ENCODE peak calls at places on chromosomes 3 and 15, in six cellular contexts. One of them, this sample, is unnamed.

GRCh38 chr15:90006217-90007088 is 5.3 kb downstream of the ZNF710 start:
- DNase-seq in SJSA1: no peak
- DNase-seq in RWPE2: peak
- DNase-seq in HL-60: no peak
- DNase-seq in GM12865: peak
- DNase-seq in aorta: no peak
- DNase-seq in this sample: no peak

GRCh38 chr3:152607179-152607578 is 227.8 kb upstream of the P2RY1 start:
- DNase-seq in RWPE2: no peak
- DNase-seq in aorta: no peak
- DNase-seq in SJSA1: no peak
- DNase-seq in GM12865: no peak
- DNase-seq in HL-60: no peak
- DNase-seq in this sample: no peak

GRCh38 chr3:172106989-172107388 is 67.6 kb downstream of the FNDC3B start:
- DNase-seq in RWPE2: no peak
- DNase-seq in GM12865: peak
- DNase-seq in SJSA1: peak
- DNase-seq in aorta: peak
- DNase-seq in HL-60: peak
- DNase-seq in this sample: peak

GRCh38 chr3:184562875-184563568 is 1.4 kb downstream of the EPHB3 start:
- DNase-seq in SJSA1: no peak
- DNase-seq in GM12865: no peak
- DNase-seq in HL-60: no peak
- DNase-seq in aorta: peak
- DNase-seq in RWPE2: no peak
- DNase-seq in this sample: no peak

GRCh38 chr3:128867200-128868125 is 12.0 kb upstream of the ACAD9 start:
- DNase-seq in aorta: no peak
- DNase-seq in SJSA1: no peak
- DNase-seq in HL-60: peak
- DNase-seq in GM12865: no peak
- DNase-seq in RWPE2: no peak
- DNase-seq in this sample: peak

GRCh38 chr3:105365536-105366301 is 990 bp upstream of the ALCAM start:
- DNase-seq in SJSA1: peak
- DNase-seq in GM12865: peak
- DNase-seq in RWPE2: no peak
- DNase-seq in aorta: no peak
- DNase-seq in HL-60: no peak
- DNase-seq in this sample: peak

GRCh38 chr15:84953136-84953535 is 28.5 kb upstream of the PDE8A start:
- DNase-seq in SJSA1: no peak
- DNase-seq in HL-60: no peak
- DNase-seq in aorta: no peak
- DNase-seq in GM12865: no peak
- DNase-seq in RWPE2: no peak
- DNase-seq in this sample: peak

GRCh38 chr3:10397879-10398278 is 77.0 kb upstream of the SEC13 start:
- DNase-seq in aorta: no peak
- DNase-seq in RWPE2: no peak
- DNase-seq in SJSA1: no peak
- DNase-seq in GM12865: no peak
- DNase-seq in HL-60: no peak
- DNase-seq in this sample: no peak

GRCh38 chr15:33243869-33244268 is 49.4 kb upstream of the FMN1 start:
- DNase-seq in GM12865: no peak
- DNase-seq in aorta: no peak
- DNase-seq in HL-60: no peak
- DNase-seq in RWPE2: no peak
- DNase-seq in SJSA1: peak
- DNase-seq in this sample: peak

GRCh38 chr3:58683001-58683845 is 16.6 kb upstream of the FAM3D start:
- DNase-seq in aorta: no peak
- DNase-seq in HL-60: no peak
- DNase-seq in RWPE2: no peak
- DNase-seq in SJSA1: no peak
- DNase-seq in GM12865: peak
- DNase-seq in this sample: peak

GRCh38 chr15:25176991-25177954 is 222.5 kb downstream of the SNRPN start:
- DNase-seq in RWPE2: peak
- DNase-seq in aorta: peak
- DNase-seq in SJSA1: no peak
- DNase-seq in HL-60: no peak
- DNase-seq in GM12865: no peak
- DNase-seq in this sample: no peak

GRCh38 chr3:5162102-5162501 is 25.4 kb upstream of the EDEM1 start:
- DNase-seq in aorta: no peak
- DNase-seq in GM12865: no peak
- DNase-seq in RWPE2: no peak
- DNase-seq in HL-60: no peak
- DNase-seq in SJSA1: peak
- DNase-seq in this sample: peak

GRCh38 chr3:54146383-54147239 is 24.3 kb downstream of the CACNA2D3 start:
- DNase-seq in SJSA1: peak
- DNase-seq in aorta: peak
- DNase-seq in RWPE2: no peak
- DNase-seq in HL-60: no peak
- DNase-seq in GM12865: peak
- DNase-seq in this sample: no peak

GRCh38 chr3:71050521-71051258 is 532.8 kb downstream of the FOXP1 start:
- DNase-seq in RWPE2: no peak
- DNase-seq in aorta: no peak
- DNase-seq in HL-60: no peak
- DNase-seq in GM12865: no peak
- DNase-seq in SJSA1: peak
- DNase-seq in this sample: peak
- H3K4me3 ChIP-seq in RWPE2: no peak
- H3K4me3 ChIP-seq in aorta: no peak
- H3K4me3 ChIP-seq in HL-60: no peak
- H3K4me3 ChIP-seq in GM12865: no peak
- H3K4me3 ChIP-seq in SJSA1: no peak
- H3K4me3 ChIP-seq in this sample: no peak

GRCh38 chr3:12430086-12430485 is 54.2 kb upstream of the TSEN2 start:
- DNase-seq in GM12865: no peak
- DNase-seq in RWPE2: no peak
- DNase-seq in HL-60: no peak
- DNase-seq in SJSA1: no peak
- DNase-seq in aorta: no peak
- DNase-seq in this sample: no peak

GRCh38 chr3:12424635-12425319 is 59.5 kb upstream of the TSEN2 start:
- DNase-seq in aorta: no peak
- DNase-seq in GM12865: no peak
- DNase-seq in SJSA1: no peak
- DNase-seq in RWPE2: no peak
- DNase-seq in HL-60: no peak
- DNase-seq in this sample: no peak

GRCh38 chr3:12425850-12426579 is 58.3 kb upstream of the TSEN2 start:
- DNase-seq in HL-60: no peak
- DNase-seq in aorta: no peak
- DNase-seq in SJSA1: no peak
- DNase-seq in RWPE2: no peak
- DNase-seq in GM12865: no peak
- DNase-seq in this sample: no peak

GRCh38 chr3:12428131-12428530 is 56.1 kb upstream of the TSEN2 start:
- DNase-seq in aorta: no peak
- DNase-seq in GM12865: no peak
- DNase-seq in SJSA1: no peak
- DNase-seq in HL-60: no peak
- DNase-seq in RWPE2: no peak
- DNase-seq in this sample: no peak

GRCh38 chr3:12427551-12427950 is 56.7 kb upstream of the TSEN2 start:
- DNase-seq in RWPE2: no peak
- DNase-seq in GM12865: no peak
- DNase-seq in aorta: no peak
- DNase-seq in SJSA1: no peak
- DNase-seq in HL-60: no peak
- DNase-seq in this sample: no peak
- H3K4me3 ChIP-seq in RWPE2: no peak
- H3K4me3 ChIP-seq in GM12865: no peak
- H3K4me3 ChIP-seq in aorta: no peak
- H3K4me3 ChIP-seq in SJSA1: no peak
- H3K4me3 ChIP-seq in HL-60: no peak
- H3K4me3 ChIP-seq in this sample: no peak

DNA sequence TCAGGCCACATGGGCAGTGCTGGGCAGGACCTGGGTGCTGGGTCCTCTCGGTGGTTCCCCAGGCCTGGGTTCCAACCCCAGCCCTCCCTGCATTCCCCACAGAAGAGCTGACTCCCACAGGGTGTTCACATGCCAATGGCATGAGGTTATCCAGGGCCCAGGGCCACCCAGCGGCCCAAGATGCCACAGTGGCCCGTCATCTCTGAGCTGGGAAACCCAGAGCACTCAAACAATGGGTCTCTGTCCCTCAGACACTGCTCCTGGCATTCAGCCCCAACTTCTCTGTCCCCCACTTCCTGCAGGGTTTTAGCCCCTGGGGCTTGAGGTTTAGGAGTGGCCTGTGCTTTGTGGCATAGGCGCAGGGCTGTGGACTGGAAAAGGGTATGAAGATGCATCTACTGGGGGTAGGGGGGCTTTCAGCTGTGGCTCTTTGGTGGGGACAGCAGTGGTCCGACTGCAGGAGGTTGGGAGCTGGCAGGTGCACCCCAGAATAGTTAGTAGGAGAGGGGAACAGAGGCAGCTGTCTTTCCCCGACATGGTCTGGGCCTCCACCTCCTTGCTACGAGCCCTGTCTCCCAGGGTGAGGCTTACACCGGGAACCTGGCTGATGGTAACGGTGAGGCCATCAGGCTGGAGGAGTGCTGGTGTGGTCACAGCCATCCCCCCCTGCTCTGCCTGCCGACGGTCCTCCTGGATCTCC is 1.7 kb downstream of the CCDC9B start:
- DNase-seq in SJSA1: peak
- DNase-seq in HL-60: no peak
- DNase-seq in GM12865: no peak
- DNase-seq in aorta: peak
- DNase-seq in RWPE2: peak
- DNase-seq in this sample: peak
- H3K4me3 ChIP-seq in SJSA1: peak
- H3K4me3 ChIP-seq in HL-60: no peak
- H3K4me3 ChIP-seq in GM12865: no peak
- H3K4me3 ChIP-seq in aorta: no peak
- H3K4me3 ChIP-seq in RWPE2: peak
- H3K4me3 ChIP-seq in this sample: peak

GRCh38 chr3:108208831-108209230 is 13.4 kb downstream of the IFT57 start:
- DNase-seq in aorta: no peak
- DNase-seq in HL-60: no peak
- DNase-seq in RWPE2: no peak
- DNase-seq in GM12865: peak
- DNase-seq in SJSA1: no peak
- DNase-seq in this sample: peak

GRCh38 chr3:108209579-108209978 is 12.6 kb downstream of the IFT57 start:
- DNase-seq in GM12865: peak
- DNase-seq in RWPE2: no peak
- DNase-seq in SJSA1: no peak
- DNase-seq in HL-60: no peak
- DNase-seq in aorta: no peak
- DNase-seq in this sample: no peak
- H3K4me3 ChIP-seq in GM12865: no peak
- H3K4me3 ChIP-seq in RWPE2: no peak
- H3K4me3 ChIP-seq in SJSA1: no peak
- H3K4me3 ChIP-seq in HL-60: no peak
- H3K4me3 ChIP-seq in aorta: no peak
- H3K4me3 ChIP-seq in this sample: no peak

GRCh38 chr3:62370112-62371031 is 3.0 kb downstream of the FEZF2 start:
- DNase-seq in GM12865: no peak
- DNase-seq in RWPE2: no peak
- DNase-seq in aorta: no peak
- DNase-seq in HL-60: no peak
- DNase-seq in SJSA1: no peak
- DNase-seq in this sample: no peak

GRCh38 chr3:62371032-62371734 is 2.2 kb downstream of the FEZF2 start:
- DNase-seq in aorta: no peak
- DNase-seq in RWPE2: no peak
- DNase-seq in GM12865: no peak
- DNase-seq in HL-60: no peak
- DNase-seq in SJSA1: no peak
- DNase-seq in this sample: no peak

GRCh38 chr3:62367735-62368704 is 5.3 kb downstream of the FEZF2 start:
- DNase-seq in aorta: no peak
- DNase-seq in SJSA1: no peak
- DNase-seq in GM12865: no peak
- DNase-seq in RWPE2: no peak
- DNase-seq in HL-60: no peak
- DNase-seq in this sample: no peak

GRCh38 chr3:62368705-62369475 is 4.5 kb downstream of the FEZF2 start:
- DNase-seq in RWPE2: no peak
- DNase-seq in aorta: no peak
- DNase-seq in GM12865: no peak
- DNase-seq in SJSA1: no peak
- DNase-seq in HL-60: no peak
- DNase-seq in this sample: peak

DNA sequence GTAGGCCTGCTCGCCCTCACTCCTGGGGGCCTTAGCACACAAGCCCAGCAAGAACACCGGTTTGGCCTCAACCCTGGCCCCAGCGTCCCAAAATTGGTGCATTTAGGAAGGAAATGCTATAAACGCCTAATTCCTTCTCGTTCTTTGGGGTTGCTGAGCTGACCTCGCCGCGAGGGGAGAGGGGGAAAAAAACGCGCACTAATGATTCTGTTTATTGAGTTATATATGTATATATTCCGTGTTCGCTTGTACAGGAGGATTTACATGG is 3.9 kb downstream of the FEZF2 start:
- DNase-seq in RWPE2: no peak
- DNase-seq in aorta: no peak
- DNase-seq in HL-60: no peak
- DNase-seq in SJSA1: no peak
- DNase-seq in GM12865: no peak
- DNase-seq in this sample: no peak
- H3K4me3 ChIP-seq in RWPE2: no peak
- H3K4me3 ChIP-seq in aorta: no peak
- H3K4me3 ChIP-seq in HL-60: no peak
- H3K4me3 ChIP-seq in SJSA1: no peak
- H3K4me3 ChIP-seq in GM12865: no peak
- H3K4me3 ChIP-seq in this sample: no peak

GRCh38 chr3:74613566-74613965 is 893 bp downstream of the CNTN3 start:
- DNase-seq in HL-60: no peak
- DNase-seq in aorta: no peak
- DNase-seq in GM12865: no peak
- DNase-seq in SJSA1: no peak
- DNase-seq in RWPE2: no peak
- DNase-seq in this sample: no peak
- H3K4me3 ChIP-seq in HL-60: no peak
- H3K4me3 ChIP-seq in aorta: peak
- H3K4me3 ChIP-seq in GM12865: no peak
- H3K4me3 ChIP-seq in SJSA1: no peak
- H3K4me3 ChIP-seq in RWPE2: no peak
- H3K4me3 ChIP-seq in this sample: peak

DNA sequence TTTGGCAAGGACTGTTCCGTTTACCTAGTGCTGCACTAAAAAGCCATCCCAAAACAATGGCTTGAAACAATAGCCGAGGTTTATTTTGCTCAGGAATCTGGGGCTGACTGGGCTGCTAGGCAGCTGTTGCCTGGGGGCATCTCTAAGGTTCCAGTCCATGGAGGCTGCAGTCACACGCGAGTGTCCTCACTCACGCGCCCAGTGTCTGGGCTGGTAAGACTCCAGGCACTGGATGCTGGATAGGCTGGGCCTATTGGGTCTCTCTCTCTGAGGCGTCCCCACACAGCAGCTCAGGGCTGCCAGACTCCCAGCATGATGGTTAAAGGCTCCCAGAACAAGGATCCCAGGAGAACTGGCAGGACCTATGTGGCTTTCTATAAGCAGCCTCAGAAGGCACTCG is 34.2 kb downstream of the ALS2CL start:
- DNase-seq in HL-60: no peak
- DNase-seq in aorta: no peak
- DNase-seq in GM12865: no peak
- DNase-seq in RWPE2: no peak
- DNase-seq in SJSA1: peak
- DNase-seq in this sample: peak
- H3K4me3 ChIP-seq in HL-60: no peak
- H3K4me3 ChIP-seq in aorta: no peak
- H3K4me3 ChIP-seq in GM12865: no peak
- H3K4me3 ChIP-seq in RWPE2: no peak
- H3K4me3 ChIP-seq in SJSA1: no peak
- H3K4me3 ChIP-seq in this sample: no peak

This sample was measured in epithelial cell of esophagus.